ENCODE peak calls at places on chromosome 3, in nine cellular contexts. One of them, this sample, is unnamed.
A peak's percentile ranks its signal among the peaks of the same experiment; 100 is the strongest.

GRCh38 chr3:98897701-98898100 is 3.8 kb downstream of the DCBLD2 start:
- DNase-seq in suprapubic skin: no peak
- DNase-seq in A549: no peak
- DNase-seq in stomach: no peak
- DNase-seq in omental fat pad: no peak
- DNase-seq in neural progenitor cell: no peak
- DNase-seq in upper lobe of right lung: no peak
- DNase-seq in dorsolateral prefrontal cortex: no peak
- DNase-seq in GM12865: no peak
- DNase-seq in this sample: no peak

GRCh38 chr3:111809196-111809595 is 49.9 kb upstream of the PHLDB2 start:
- DNase-seq in suprapubic skin: no peak
- DNase-seq in A549: peak; percentile 25
- DNase-seq in stomach: no peak
- DNase-seq in omental fat pad: no peak
- DNase-seq in neural progenitor cell: no peak
- DNase-seq in upper lobe of right lung: no peak
- DNase-seq in dorsolateral prefrontal cortex: no peak
- DNase-seq in GM12865: no peak
- DNase-seq in this sample: no peak

GRCh38 chr3:72665701-72666443 is 182.4 kb downstream of the SHQ1 start:
- DNase-seq in suprapubic skin: no peak
- DNase-seq in A549: peak; percentile 35
- DNase-seq in stomach: peak; percentile 46
- DNase-seq in omental fat pad: peak; percentile 35
- DNase-seq in neural progenitor cell: peak; percentile 54
- DNase-seq in upper lobe of right lung: no peak
- DNase-seq in dorsolateral prefrontal cortex: no peak
- DNase-seq in GM12865: peak; percentile 58
- DNase-seq in this sample: peak; percentile 56

GRCh38 chr3:150210461-150211110 is 197.5 kb upstream of the TSC22D2 start:
- DNase-seq in suprapubic skin: no peak
- DNase-seq in A549: no peak
- DNase-seq in stomach: no peak
- DNase-seq in omental fat pad: no peak
- DNase-seq in neural progenitor cell: peak; percentile 51
- DNase-seq in upper lobe of right lung: no peak
- DNase-seq in dorsolateral prefrontal cortex: no peak
- DNase-seq in GM12865: no peak
- DNase-seq in this sample: no peak

GRCh38 chr3:123447749-123448502 is 964 bp downstream of the ADCY5 start:
- DNase-seq in suprapubic skin: no peak
- DNase-seq in A549: no peak
- DNase-seq in stomach: peak; percentile 32
- DNase-seq in omental fat pad: no peak
- DNase-seq in neural progenitor cell: peak; percentile 82
- DNase-seq in upper lobe of right lung: no peak
- DNase-seq in dorsolateral prefrontal cortex: no peak
- DNase-seq in GM12865: no peak
- DNase-seq in this sample: peak; percentile 63

GRCh38 chr3:47540281-47540680 is 26.8 kb upstream of the ELP6 start:
- DNase-seq in suprapubic skin: no peak
- DNase-seq in A549: no peak
- DNase-seq in stomach: no peak
- DNase-seq in omental fat pad: no peak
- DNase-seq in neural progenitor cell: no peak
- DNase-seq in upper lobe of right lung: no peak
- DNase-seq in dorsolateral prefrontal cortex: no peak
- DNase-seq in GM12865: no peak
- DNase-seq in this sample: no peak

GRCh38 chr3:161372321-161373260 is 1.3 kb upstream of the SPTSSB start:
- DNase-seq in suprapubic skin: no peak
- DNase-seq in A549: no peak
- DNase-seq in stomach: peak; percentile 44
- DNase-seq in omental fat pad: no peak
- DNase-seq in neural progenitor cell: peak; percentile 63
- DNase-seq in upper lobe of right lung: peak; percentile 63
- DNase-seq in dorsolateral prefrontal cortex: peak; percentile 54
- DNase-seq in GM12865: peak; percentile 3
- DNase-seq in this sample: peak; percentile 60

GRCh38 chr3:32238816-32239637 is 547 bp downstream of the CMTM8 start:
- DNase-seq in suprapubic skin: peak; percentile 64
- DNase-seq in A549: peak; percentile 31
- DNase-seq in stomach: peak; percentile 34
- DNase-seq in omental fat pad: no peak
- DNase-seq in neural progenitor cell: no peak
- DNase-seq in upper lobe of right lung: peak; percentile 76
- DNase-seq in dorsolateral prefrontal cortex: no peak
- DNase-seq in GM12865: peak; percentile 11
- DNase-seq in this sample: peak; percentile 65

GRCh38 chr3:159825216-159825854 is 163.3 kb upstream of the IL12A start:
- DNase-seq in suprapubic skin: no peak
- DNase-seq in A549: peak; percentile 43
- DNase-seq in stomach: no peak
- DNase-seq in omental fat pad: no peak
- DNase-seq in neural progenitor cell: no peak
- DNase-seq in upper lobe of right lung: no peak
- DNase-seq in dorsolateral prefrontal cortex: no peak
- DNase-seq in GM12865: no peak
- DNase-seq in this sample: no peak
- TF ChIP-seq CTCF in suprapubic skin: no peak
- TF ChIP-seq CTCF in A549: no peak
- TF ChIP-seq CTCF in stomach: no peak
- TF ChIP-seq CTCF in omental fat pad: no peak
- TF ChIP-seq CTCF in neural progenitor cell: no peak
- TF ChIP-seq CTCF in upper lobe of right lung: peak; percentile 5
- TF ChIP-seq CTCF in dorsolateral prefrontal cortex: no peak
- TF ChIP-seq CTCF in GM12865: no peak
- TF ChIP-seq CTCF in this sample: no peak

DNA sequence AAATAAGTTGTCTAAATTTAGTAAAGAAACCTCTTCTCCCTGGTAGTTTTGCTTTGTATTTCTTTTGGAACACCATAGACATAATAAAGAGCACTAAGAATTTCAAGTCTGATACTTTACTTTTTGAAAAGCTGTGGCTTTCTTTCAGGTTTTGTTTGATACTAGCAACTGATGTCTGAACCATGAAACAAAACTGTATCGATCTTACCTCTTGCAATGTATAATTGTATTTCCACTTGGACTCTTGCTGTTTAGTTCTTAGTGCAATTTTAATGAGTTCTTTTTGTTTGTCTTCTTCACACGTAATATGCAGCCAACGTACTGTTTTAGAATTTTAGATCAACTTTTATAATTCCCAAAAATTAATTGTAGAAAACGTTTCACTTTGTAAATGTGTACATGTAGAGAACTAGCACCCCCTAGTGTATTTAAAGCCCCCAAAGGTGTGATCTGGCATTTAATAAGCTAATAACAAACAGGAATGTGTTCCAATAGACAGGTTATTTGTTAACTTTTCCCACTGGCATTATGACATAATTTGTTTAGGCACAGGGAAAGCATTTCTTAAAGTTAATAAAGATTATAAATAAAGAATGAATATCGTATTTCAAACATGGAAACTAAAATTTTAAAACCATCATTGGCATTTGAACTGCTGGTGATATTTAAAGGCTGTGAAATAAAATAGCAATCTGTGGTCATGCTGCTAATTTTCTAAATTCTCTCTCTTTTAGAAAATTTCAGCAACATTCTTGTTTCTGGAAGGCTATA is 289.1 kb upstream of the DNAJC19 start:
- DNase-seq in suprapubic skin: no peak
- DNase-seq in A549: no peak
- DNase-seq in stomach: no peak
- DNase-seq in omental fat pad: no peak
- DNase-seq in neural progenitor cell: peak; percentile 42
- DNase-seq in upper lobe of right lung: no peak
- DNase-seq in dorsolateral prefrontal cortex: no peak
- DNase-seq in GM12865: peak; percentile 7
- DNase-seq in this sample: no peak
- TF ChIP-seq CTCF in suprapubic skin: no peak
- TF ChIP-seq CTCF in A549: no peak
- TF ChIP-seq CTCF in stomach: no peak
- TF ChIP-seq CTCF in omental fat pad: no peak
- TF ChIP-seq CTCF in neural progenitor cell: peak; percentile 70
- TF ChIP-seq CTCF in upper lobe of right lung: peak; percentile 26
- TF ChIP-seq CTCF in dorsolateral prefrontal cortex: peak; percentile 40
- TF ChIP-seq CTCF in GM12865: no peak
- TF ChIP-seq CTCF in this sample: peak; percentile 23

DNA sequence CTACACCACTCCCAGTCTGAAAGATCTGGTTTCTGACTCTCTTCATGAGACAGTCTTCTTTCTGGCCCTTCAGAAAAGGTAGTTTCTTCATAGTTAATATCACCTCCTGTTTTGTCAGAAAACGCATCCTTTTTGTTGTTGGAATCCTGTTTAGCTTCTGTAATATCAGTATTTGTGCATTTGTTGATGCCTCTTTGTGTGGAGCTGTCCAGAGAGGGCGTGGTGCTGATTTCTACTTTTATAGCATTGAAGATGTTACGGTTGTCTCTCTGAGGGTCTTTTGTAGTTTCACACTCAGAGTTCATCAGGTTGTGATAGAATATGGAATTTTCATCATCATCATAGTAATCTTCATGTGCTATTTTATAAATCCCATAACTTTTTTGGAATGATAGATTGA is 8.9 kb downstream of the GPR149 start:
- DNase-seq in suprapubic skin: no peak
- DNase-seq in A549: no peak
- DNase-seq in stomach: no peak
- DNase-seq in omental fat pad: no peak
- DNase-seq in neural progenitor cell: peak; percentile 49
- DNase-seq in upper lobe of right lung: no peak
- DNase-seq in dorsolateral prefrontal cortex: no peak
- DNase-seq in GM12865: no peak
- DNase-seq in this sample: no peak
- TF ChIP-seq CTCF in suprapubic skin: no peak
- TF ChIP-seq CTCF in A549: no peak
- TF ChIP-seq CTCF in stomach: no peak
- TF ChIP-seq CTCF in omental fat pad: no peak
- TF ChIP-seq CTCF in neural progenitor cell: no peak
- TF ChIP-seq CTCF in upper lobe of right lung: no peak
- TF ChIP-seq CTCF in dorsolateral prefrontal cortex: no peak
- TF ChIP-seq CTCF in GM12865: no peak
- TF ChIP-seq CTCF in this sample: no peak

GRCh38 chr3:122415762-122416654 is at the start of gene WDR5B:
- DNase-seq in suprapubic skin: peak; percentile 99
- DNase-seq in A549: peak; percentile 98
- DNase-seq in stomach: peak; percentile 99
- DNase-seq in omental fat pad: peak; percentile 89
- DNase-seq in neural progenitor cell: peak; percentile 98
- DNase-seq in upper lobe of right lung: peak; percentile 98
- DNase-seq in dorsolateral prefrontal cortex: peak; percentile 95
- DNase-seq in GM12865: peak; percentile 99
- DNase-seq in this sample: peak; percentile 99
- TF ChIP-seq CTCF in suprapubic skin: peak; percentile 3
- TF ChIP-seq CTCF in A549: no peak
- TF ChIP-seq CTCF in stomach: no peak
- TF ChIP-seq CTCF in omental fat pad: no peak
- TF ChIP-seq CTCF in neural progenitor cell: no peak
- TF ChIP-seq CTCF in upper lobe of right lung: no peak
- TF ChIP-seq CTCF in dorsolateral prefrontal cortex: peak; percentile 43
- TF ChIP-seq CTCF in GM12865: no peak
- TF ChIP-seq CTCF in this sample: no peak

This sample was measured in glutamatergic neuron.